ENCODE peak calls at places on chromosomes 7 and 10, in five cellular contexts. Y, K, W, L and S are unnamed samples.

GRCh38 chr10:95290446-95290800 is 380 bp downstream of the PDLIM1 start:
- DNase-seq in Y (no peak), L (no peak), K (no peak), W (no peak), S (no peak)

GRCh38 chr10:24721254-24722106 is 2.2 kb downstream of the ARHGAP21 start:
- DNase-seq in Y (peak), K (no peak), W (peak), L (no peak), S (peak)

GRCh38 chr7:103936558-103936957 is 52.9 kb downstream of the RELN start:
- DNase-seq in Y (no peak), L (no peak), K (no peak), W (no peak), S (no peak)

GRCh38 chr7:117119192-117119924 is 166.1 kb downstream of the ST7 start:
- DNase-seq in W (peak), Y (peak), K (peak), L (no peak), S (peak)

GRCh38 chr10:36469585-36469984 is 655.8 kb upstream of the ANKRD30A start:
- DNase-seq in K (no peak), W (peak), L (no peak), Y (peak), S (peak)

GRCh38 chr10:93333278-93333978 is 148.7 kb downstream of the MYOF start:
- DNase-seq in Y (peak), L (no peak), K (no peak), W (no peak), S (no peak)

GRCh38 chr7:25949672-25950487 is 202.1 kb upstream of the NFE2L3 start:
- DNase-seq in L (no peak), Y (no peak), W (no peak), K (no peak), S (no peak)

GRCh38 chr7:46515844-46516590 is 594.9 kb upstream of the IGFBP3 start:
- DNase-seq in K (no peak), L (no peak), Y (no peak), W (no peak), S (no peak)

GRCh38 chr7:27305854-27306253 is 63.3 kb downstream of the EVX1 start:
- DNase-seq in L (no peak), Y (no peak), W (no peak), K (no peak), S (no peak)

GRCh38 chr10:102593074-102593803 is 51.0 kb upstream of the TRIM8 start:
- DNase-seq in Y (no peak), K (no peak), L (no peak), W (peak), S (peak)

GRCh38 chr10:44966129-44966815 is 6.7 kb downstream of the RASSF4 start:
- DNase-seq in W (no peak), Y (no peak), L (no peak), K (no peak), S (peak)

GRCh38 chr7:80771523-80771922 is 133.1 kb downstream of the CD36 start:
- DNase-seq in L (no peak), K (no peak), Y (no peak), W (no peak), S (peak)

GRCh38 chr7:150778738-150779301 is 21.3 kb downstream of the TMEM176B start:
- DNase-seq in W (peak), L (no peak), K (peak), Y (peak), S (peak)

GRCh38 chr10:3605882-3606281 is 179.1 kb downstream of the KLF6 start:
- DNase-seq in W (no peak), L (no peak), K (peak), Y (no peak), S (no peak)

GRCh38 chr10:117047947-117048346 is 43.0 kb upstream of the SHTN1 start:
- DNase-seq in W (no peak), K (no peak), Y (no peak), L (no peak), S (no peak)

GRCh38 chr7:153515359-153515758 is 536.8 kb upstream of the DPP6 start:
- DNase-seq in W (no peak), L (no peak), Y (no peak), K (no peak), S (no peak)

GRCh38 chr7:116527521-116527920 is 2.7 kb downstream of the CAV1 start:
- DNase-seq in W (no peak), Y (peak), L (no peak), K (no peak), S (peak)

GRCh38 chr7:155896531-155897263 is 84.4 kb upstream of the SHH start:
- DNase-seq in L (no peak), W (no peak), Y (no peak), K (no peak), S (no peak)

GRCh38 chr7:54596747-54597146 is 54.6 kb downstream of the VSTM2A start:
- DNase-seq in K (no peak), Y (no peak), L (no peak), W (no peak), S (no peak)

GRCh38 chr10:68566955-68567354 is 6.8 kb downstream of the TET1 start:
- DNase-seq in L (no peak), K (no peak), W (no peak), Y (no peak), S (no peak)